ENCODE peak calls at places on chromosomes 1 and 21, in five cellular contexts. I is prostate gland; W is naive thymus-derived CD4-positive, alpha-beta T cell; V is Caco-2; A is adrenal gland. C is an unnamed sample. For H3K4me1 and H3K27me3, the result is how much of the 10 kb centered on the place peaks cover.

GRCh38 chr1:39342776-39343175 is 138.3 kb downstream of the MACF1 start:
- DNase-seq in I (no peak), W (no peak), V (no peak), A (no peak), C (no peak)

GRCh38 chr1:41496080-41497055 is 11.9 kb upstream of the EDN2 start:
- DNase-seq in I (peak), W (no peak), V (peak), A (peak), C (peak)

GRCh38 chr1:29962831-29963247 is 726.5 kb downstream of the PTPRU start:
- DNase-seq in I (no peak), W (no peak), V (no peak), A (no peak), C (no peak)

GRCh38 chr1:10179751-10180150 is 30.6 kb upstream of the KIF1B start:
- DNase-seq in I (no peak), W (no peak), V (no peak), A (no peak), C (no peak)

GRCh38 chr1:88060112-88060673 is 623.9 kb upstream of the PKN2 start:
- DNase-seq in I (no peak), W (no peak), V (no peak), A (no peak), C (no peak)

GRCh38 chr1:8863138-8863537 is 15.3 kb downstream of the ENO1 start:
- DNase-seq in I (no peak), W (no peak), V (no peak), A (no peak), C (no peak)

GRCh38 chr1:16163882-16164820 is 8.3 kb upstream of the EPHA2 start:
- DNase-seq in I (no peak), W (no peak), V (no peak), A (peak), C (peak)

GRCh38 chr1:116290920-116291465 is 82.1 kb upstream of the ATP1A1 start:
- DNase-seq in I (no peak), W (no peak), V (no peak), A (no peak), C (no peak)

GRCh38 chr1:200415693-200416593 is 6.1 kb upstream of the ZNF281 start:
- DNase-seq in I (peak), W (no peak), V (no peak), A (peak), C (peak)

GRCh38 chr1:167630568-167631385 is 745 bp downstream of the RCSD1 start:
- DNase-seq in I (no peak), W (peak), V (no peak), A (peak), C (peak)

GRCh38 chr1:77636864-77637263 is 45.6 kb downstream of the ZZZ3 start:
- DNase-seq in I (no peak), W (no peak), V (no peak), A (no peak), C (no peak)

GRCh38 chr21:42847051-42847707 is 32.2 kb downstream of the WDR4 start:
- DNase-seq in I (no peak), W (no peak), V (peak), A (no peak), C (peak)

GRCh38 chr1:31549807-31550620 is 26.3 kb upstream of the TINAGL1 start:
- DNase-seq in I (no peak), W (no peak), V (peak), A (peak), C (no peak)

DNA sequence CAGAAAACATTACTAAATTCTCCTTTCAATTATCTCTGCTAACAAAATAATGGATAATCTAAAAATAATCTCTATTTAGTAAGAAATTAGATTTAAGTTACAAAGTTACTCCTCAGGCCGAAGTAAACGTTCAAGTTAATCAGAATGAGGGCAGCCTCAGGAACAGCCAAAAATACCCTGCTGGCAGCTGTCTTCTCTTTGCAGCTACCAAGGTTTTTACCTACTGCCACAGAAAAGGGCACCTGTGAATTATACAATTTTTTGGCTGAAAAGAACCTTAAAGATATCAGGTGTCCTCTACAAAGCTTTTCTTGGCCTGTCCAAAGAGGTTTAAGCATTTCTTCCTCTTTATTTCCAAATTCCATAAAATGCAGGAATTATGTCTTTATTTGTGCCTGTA is 84.4 kb downstream of the AKT3 start:
- DNase-seq in I (no peak), W (no peak), V (no peak), A (no peak), C (no peak)
- H3K4me1 ChIP-seq in I (under half), W (under half), V (under half), A (under half), C (under half)

DNA sequence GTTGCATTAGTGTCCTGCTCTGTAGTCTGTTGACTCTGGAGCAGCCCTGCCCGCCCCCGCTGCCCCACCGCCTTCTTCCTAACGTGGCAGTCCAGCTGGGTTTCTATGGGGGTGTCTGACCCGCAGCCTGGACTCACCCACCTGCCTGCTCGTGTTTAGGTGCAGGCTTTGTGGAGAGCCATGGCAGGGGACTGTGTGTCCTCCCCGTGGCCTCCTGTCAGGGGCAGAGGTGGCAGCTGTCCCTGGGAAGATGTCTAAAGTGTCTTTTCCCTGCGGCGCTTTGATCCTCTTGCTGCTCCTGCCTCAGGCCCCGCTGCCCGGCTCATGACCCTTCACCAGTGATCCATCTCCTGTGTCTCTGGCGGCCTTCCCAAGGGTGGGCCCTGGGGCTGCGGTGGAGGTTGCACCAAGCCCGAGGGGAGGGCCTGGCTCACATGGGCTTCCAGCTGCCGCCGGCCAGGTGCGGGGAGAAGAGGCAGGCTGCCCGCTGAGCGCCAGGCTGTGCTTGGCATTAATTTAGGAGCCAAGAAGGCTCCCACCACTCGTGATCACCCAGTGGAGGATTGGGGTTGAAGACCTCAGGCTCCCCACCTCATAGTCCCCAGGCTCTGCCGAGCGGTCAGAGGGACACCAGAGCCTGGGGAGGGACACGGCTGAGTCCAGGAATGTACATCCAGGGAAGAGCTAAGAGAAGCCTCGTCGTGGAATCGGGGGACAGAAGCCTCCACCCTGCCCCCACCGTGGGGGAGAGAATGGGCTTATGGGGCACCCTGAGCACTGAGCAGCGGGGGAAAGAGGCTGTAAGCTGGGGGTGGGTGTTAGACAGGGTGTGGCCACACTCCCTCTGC is 44.1 kb downstream of the COL18A1 start:
- DNase-seq in I (no peak), W (no peak), V (no peak), A (no peak), C (peak)
- H3K4me3 ChIP-seq in I (no peak), W (no peak), V (no peak), A (no peak), C (no peak)

GRCh38 chr1:919271-919872 is 4.4 kb upstream of the SAMD11 start:
- DNase-seq in I (no peak), W (no peak), V (no peak), A (no peak), C (no peak)
- H3K27me3 ChIP-seq in I (under half), W (under half), V (under half), A (half or more), C (half or more)

GRCh38 chr1:119771016-119771415 is 2.3 kb upstream of the HMGCS2 start:
- DNase-seq in I (no peak), W (no peak), V (no peak), A (no peak), C (no peak)
- H3K4me1 ChIP-seq in I (under half), W (under half), V (half or more), A (under half), C (under half)

GRCh38 chr1:56375184-56375837 is 204.1 kb downstream of the PLPP3 start:
- DNase-seq in I (peak), W (no peak), V (no peak), A (no peak), C (no peak)

GRCh38 chr1:56376188-56376984 is 203.0 kb downstream of the PLPP3 start:
- DNase-seq in I (peak), W (no peak), V (no peak), A (no peak), C (peak)

GRCh38 chr1:56377407-56377806 is 202.0 kb downstream of the PLPP3 start:
- DNase-seq in I (no peak), W (no peak), V (no peak), A (no peak), C (no peak)

GRCh38 chr1:56370513-56370912 is 208.8 kb downstream of the PLPP3 start:
- DNase-seq in I (no peak), W (no peak), V (no peak), A (no peak), C (no peak)

DNA sequence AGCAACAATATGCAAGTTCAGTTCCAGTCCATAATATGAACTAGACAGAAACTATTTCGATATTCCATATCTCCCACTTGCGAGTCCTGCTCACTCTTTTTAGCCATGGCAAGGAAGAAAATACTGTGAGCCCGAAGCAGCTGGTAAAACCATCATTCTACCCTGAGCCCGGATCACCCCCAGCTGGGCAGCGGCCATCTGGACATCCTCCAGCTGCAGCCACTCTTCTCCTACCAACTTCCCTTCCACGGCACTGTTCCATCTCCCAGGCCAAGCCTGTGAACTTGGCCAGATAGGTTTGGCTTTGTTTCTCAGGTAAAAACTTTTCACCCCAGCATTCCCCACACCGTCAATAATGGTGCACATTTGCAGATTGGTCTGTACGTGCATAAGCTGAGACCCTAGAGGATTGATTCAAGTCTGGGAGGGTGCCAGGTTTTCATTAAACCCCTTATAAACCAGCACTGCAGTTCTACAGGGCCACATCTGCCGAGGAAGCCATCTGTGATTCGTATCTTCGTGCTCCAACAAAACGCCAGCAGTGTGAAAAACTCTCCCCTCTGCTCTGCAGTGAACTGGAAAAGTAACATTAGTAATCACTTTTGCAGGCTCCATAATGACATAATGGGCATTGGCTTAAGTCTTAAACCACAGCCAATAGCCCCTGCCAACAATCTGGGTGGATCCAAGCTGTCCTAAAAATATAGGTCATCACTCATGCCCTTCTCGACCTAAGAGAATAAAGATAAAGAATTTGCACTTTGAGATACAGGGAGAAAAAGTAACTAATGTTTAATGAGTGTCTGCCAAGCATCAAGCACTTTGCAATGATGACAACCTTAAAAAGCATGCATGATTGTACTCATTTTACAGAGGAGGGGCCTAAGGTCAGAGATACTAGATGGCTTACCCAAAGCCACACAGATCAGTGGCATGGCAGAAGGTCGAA is 205.1 kb downstream of the PLPP3 start:
- DNase-seq in I (no peak), W (no peak), V (no peak), A (no peak), C (peak)
- H3K4me3 ChIP-seq in I (no peak), W (no peak), V (no peak), A (no peak), C (no peak)

DNA sequence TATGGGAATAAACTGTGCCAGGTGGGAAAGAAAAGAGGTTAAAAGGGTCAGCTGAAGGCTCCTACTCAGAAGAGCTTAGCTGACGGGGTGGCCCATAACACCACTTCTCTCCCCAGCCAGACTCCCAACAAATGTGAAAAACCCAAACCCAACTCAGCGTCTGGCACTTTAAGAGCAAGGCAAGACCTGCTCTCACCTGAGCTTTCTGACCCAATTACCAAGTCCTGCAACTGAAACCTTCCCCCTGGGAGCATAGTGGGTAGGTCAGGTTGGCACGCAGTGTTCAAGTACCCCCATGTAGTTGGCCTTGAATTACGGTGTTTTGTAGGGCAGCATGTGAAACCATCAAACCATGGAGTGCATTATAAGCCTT is 3.2 kb downstream of the IRF6 start:
- DNase-seq in I (no peak), W (no peak), V (no peak), A (no peak), C (no peak)
- H3K27me3 ChIP-seq in I (under half), W (under half), V (under half), A (under half), C (under half)

DNA sequence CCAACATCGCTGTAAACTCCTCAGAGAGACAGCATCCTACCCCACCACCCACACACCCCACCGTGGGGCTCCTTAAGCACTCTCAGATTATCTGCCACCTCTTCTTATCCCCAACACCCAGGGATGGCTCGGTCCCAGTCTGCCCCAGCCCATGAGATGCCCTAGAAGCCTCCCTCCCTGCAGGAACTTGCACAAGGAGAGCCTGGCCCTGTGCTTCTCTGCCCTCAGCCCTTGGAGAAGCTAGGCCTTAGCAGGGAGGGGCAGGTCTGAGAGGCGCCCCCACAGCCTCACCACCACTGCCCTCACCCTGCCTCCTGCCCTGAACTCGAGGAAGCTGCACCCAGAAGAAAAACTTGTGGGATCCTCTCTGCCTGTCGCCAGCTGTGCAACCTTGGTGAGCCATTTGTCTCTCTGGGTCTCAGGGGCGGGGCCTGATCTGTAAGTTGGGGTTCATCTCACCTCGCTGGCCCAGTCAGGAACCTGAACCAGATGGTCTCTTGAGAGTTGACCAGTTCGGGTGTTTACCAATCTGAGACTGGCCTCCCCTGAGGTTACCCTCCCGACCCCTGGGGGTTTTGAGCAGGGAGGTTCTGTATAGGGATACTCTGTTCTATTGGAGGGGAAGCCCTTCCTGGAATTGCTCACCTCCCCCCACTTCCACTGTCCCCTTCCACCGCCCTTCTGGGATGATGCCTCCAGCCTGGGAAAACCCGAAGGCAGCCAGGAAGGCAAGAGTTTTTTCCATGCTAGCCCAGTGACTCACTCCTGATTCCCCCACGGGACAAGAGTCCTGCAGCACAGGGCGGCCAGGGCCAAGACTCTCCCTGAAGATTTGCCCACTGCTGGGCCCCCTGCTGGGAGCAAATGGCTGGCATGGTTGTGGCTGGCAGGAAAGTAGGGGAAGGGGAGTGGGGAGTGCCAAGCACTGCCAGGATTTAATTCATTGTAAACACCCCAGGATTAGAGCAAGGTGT is at the start of gene S100A3:
- DNase-seq in I (no peak), W (no peak), V (no peak), A (peak), C (peak)
- H3K4me1 ChIP-seq in I (under half), W (under half), V (half or more), A (under half), C (under half)

GRCh38 chr1:165376041-165376810 is 19.7 kb upstream of the LMX1A start:
- DNase-seq in I (peak), W (peak), V (no peak), A (peak), C (peak)
- H3K4me3 ChIP-seq in I (peak), W (peak), V (no peak), A (peak), C (peak)